ENCODE peak calls at places on chromosomes 13 and 19, in six cellular contexts. One of them, this sample, is unnamed.
A peak's percentile ranks its signal among the peaks of the same experiment; 100 is the strongest.

GRCh38 chr13:45718063-45718462 is 15.9 kb downstream of the CBY2 start:
- DNase-seq in Panc1: no peak
- DNase-seq in A549: peak; percentile 24
- DNase-seq in breast epithelium: no peak
- DNase-seq in GM12878: no peak
- DNase-seq in hepatocyte: peak; percentile 25
- DNase-seq in this sample: no peak

GRCh38 chr19:53980553-53981407 is 10.7 kb upstream of the CACNG6 start:
- DNase-seq in Panc1: peak; percentile 95
- DNase-seq in A549: peak; percentile 99
- DNase-seq in breast epithelium: no peak
- DNase-seq in GM12878: no peak
- DNase-seq in hepatocyte: peak; percentile 67
- DNase-seq in this sample: no peak

GRCh38 chr19:16951529-16951928 is 62.7 kb downstream of the F2RL3 start:
- DNase-seq in Panc1: no peak
- DNase-seq in A549: no peak
- DNase-seq in breast epithelium: no peak
- DNase-seq in GM12878: no peak
- DNase-seq in hepatocyte: no peak
- DNase-seq in this sample: no peak

GRCh38 chr19:18856385-18857126 is 24.8 kb downstream of the UPF1 start:
- DNase-seq in Panc1: no peak
- DNase-seq in A549: peak; percentile 53
- DNase-seq in breast epithelium: no peak
- DNase-seq in GM12878: no peak
- DNase-seq in hepatocyte: peak; percentile 55
- DNase-seq in this sample: no peak

GRCh38 chr13:21710163-21710562 is 39.3 kb downstream of the FGF9 start:
- DNase-seq in Panc1: no peak
- DNase-seq in A549: no peak
- DNase-seq in breast epithelium: no peak
- DNase-seq in GM12878: no peak
- DNase-seq in hepatocyte: no peak
- DNase-seq in this sample: no peak

GRCh38 chr19:6412111-6412999 is 12.3 kb downstream of the KHSRP start:
- DNase-seq in Panc1: no peak
- DNase-seq in A549: peak; percentile 31
- DNase-seq in breast epithelium: no peak
- DNase-seq in GM12878: no peak
- DNase-seq in hepatocyte: peak; percentile 57
- DNase-seq in this sample: no peak

GRCh38 chr19:55115446-55116065 is 1.9 kb downstream of the PPP1R12C start:
- DNase-seq in Panc1: no peak
- DNase-seq in A549: no peak
- DNase-seq in breast epithelium: no peak
- DNase-seq in GM12878: no peak
- DNase-seq in hepatocyte: peak; percentile 55
- DNase-seq in this sample: no peak

GRCh38 chr13:51815848-51816247 is 11.9 kb upstream of the DHRS12 start:
- DNase-seq in Panc1: no peak
- DNase-seq in A549: no peak
- DNase-seq in breast epithelium: no peak
- DNase-seq in GM12878: no peak
- DNase-seq in hepatocyte: no peak
- DNase-seq in this sample: no peak

GRCh38 chr19:6736917-6737283 is 480 bp downstream of the GPR108 start:
- DNase-seq in Panc1: no peak
- DNase-seq in A549: no peak
- DNase-seq in breast epithelium: no peak
- DNase-seq in GM12878: no peak
- DNase-seq in hepatocyte: no peak
- DNase-seq in this sample: no peak

GRCh38 chr13:101942038-101942437 is 459.8 kb downstream of the FGF14 start:
- DNase-seq in Panc1: peak; percentile 13
- DNase-seq in A549: peak; percentile 27
- DNase-seq in breast epithelium: no peak
- DNase-seq in GM12878: no peak
- DNase-seq in hepatocyte: peak; percentile 56
- DNase-seq in this sample: no peak

GRCh38 chr19:1945899-1946298 is 4.9 kb downstream of the CSNK1G2 start:
- DNase-seq in Panc1: no peak
- DNase-seq in A549: peak; percentile 56
- DNase-seq in breast epithelium: no peak
- DNase-seq in GM12878: no peak
- DNase-seq in hepatocyte: peak; percentile 53
- DNase-seq in this sample: no peak

GRCh38 chr19:7534531-7534980 is 961 bp upstream of the PNPLA6 start:
- DNase-seq in Panc1: no peak
- DNase-seq in A549: peak; percentile 78
- DNase-seq in breast epithelium: no peak
- DNase-seq in GM12878: no peak
- DNase-seq in hepatocyte: peak; percentile 85
- DNase-seq in this sample: peak; percentile 92

GRCh38 chr19:15195381-15195964 is 5.3 kb downstream of the NOTCH3 start:
- DNase-seq in Panc1: no peak
- DNase-seq in A549: no peak
- DNase-seq in breast epithelium: peak; percentile 85
- DNase-seq in GM12878: no peak
- DNase-seq in hepatocyte: peak; percentile 90
- DNase-seq in this sample: peak; percentile 57

GRCh38 chr13:51832471-51833152 is 12.4 kb downstream of the TMEM272 start:
- DNase-seq in Panc1: no peak
- DNase-seq in A549: peak; percentile 20
- DNase-seq in breast epithelium: no peak
- DNase-seq in GM12878: no peak
- DNase-seq in hepatocyte: no peak
- DNase-seq in this sample: no peak

GRCh38 chr13:29922896-29923295 is 72.5 kb upstream of the UBL3 start:
- DNase-seq in Panc1: no peak
- DNase-seq in A549: peak; percentile 25
- DNase-seq in breast epithelium: no peak
- DNase-seq in GM12878: no peak
- DNase-seq in hepatocyte: no peak
- DNase-seq in this sample: no peak

GRCh38 chr13:41060723-41061074 is 610 bp upstream of the WBP4 start:
- DNase-seq in Panc1: no peak
- DNase-seq in A549: peak; percentile 83
- DNase-seq in breast epithelium: peak; percentile 82
- DNase-seq in GM12878: peak; percentile 73
- DNase-seq in hepatocyte: peak; percentile 94
- DNase-seq in this sample: peak; percentile 46

GRCh38 chr13:37681295-37682032 is 82.9 kb upstream of the POSTN start:
- DNase-seq in Panc1: no peak
- DNase-seq in A549: no peak
- DNase-seq in breast epithelium: no peak
- DNase-seq in GM12878: no peak
- DNase-seq in hepatocyte: no peak
- DNase-seq in this sample: no peak

GRCh38 chr13:31074750-31075149 is 87.0 kb downstream of the HSPH1 start:
- DNase-seq in Panc1: no peak
- DNase-seq in A549: no peak
- DNase-seq in breast epithelium: no peak
- DNase-seq in GM12878: no peak
- DNase-seq in hepatocyte: no peak
- DNase-seq in this sample: no peak

GRCh38 chr13:92564942-92565341 is 661.7 kb upstream of the GPC6 start:
- DNase-seq in Panc1: no peak
- DNase-seq in A549: no peak
- DNase-seq in breast epithelium: no peak
- DNase-seq in GM12878: no peak
- DNase-seq in hepatocyte: no peak
- DNase-seq in this sample: no peak

GRCh38 chr19:33296473-33297060 is 5.8 kb downstream of the CEBPA start:
- DNase-seq in Panc1: no peak
- DNase-seq in A549: no peak
- DNase-seq in breast epithelium: peak; percentile 28
- DNase-seq in GM12878: no peak
- DNase-seq in hepatocyte: no peak
- DNase-seq in this sample: no peak

GRCh38 chr13:98890186-98890585 is 87.7 kb downstream of the DOCK9 start:
- DNase-seq in Panc1: no peak
- DNase-seq in A549: no peak
- DNase-seq in breast epithelium: no peak
- DNase-seq in GM12878: no peak
- DNase-seq in hepatocyte: peak; percentile 48
- DNase-seq in this sample: no peak

GRCh38 chr13:113493315-113493951 is 2.9 kb upstream of the DCUN1D2 start:
- DNase-seq in Panc1: peak; percentile 79
- DNase-seq in A549: peak; percentile 87
- DNase-seq in breast epithelium: no peak
- DNase-seq in GM12878: peak; percentile 16
- DNase-seq in hepatocyte: peak; percentile 82
- DNase-seq in this sample: no peak

GRCh38 chr13:101178394-101178793 is 237.9 kb downstream of the NALCN start:
- DNase-seq in Panc1: no peak
- DNase-seq in A549: no peak
- DNase-seq in breast epithelium: no peak
- DNase-seq in GM12878: no peak
- DNase-seq in hepatocyte: no peak
- DNase-seq in this sample: no peak

GRCh38 chr13:76764916-76765315 is 121.3 kb downstream of the KCTD12 start:
- DNase-seq in Panc1: no peak
- DNase-seq in A549: no peak
- DNase-seq in breast epithelium: no peak
- DNase-seq in GM12878: no peak
- DNase-seq in hepatocyte: no peak
- DNase-seq in this sample: no peak

GRCh38 chr19:7199613-7200533 is 94.3 kb downstream of the INSR start:
- DNase-seq in Panc1: no peak
- DNase-seq in A549: peak; percentile 62
- DNase-seq in breast epithelium: no peak
- DNase-seq in GM12878: no peak
- DNase-seq in hepatocyte: peak; percentile 80
- DNase-seq in this sample: no peak

GRCh38 chr13:95193509-95194230 is 107.6 kb downstream of the ABCC4 start:
- DNase-seq in Panc1: no peak
- DNase-seq in A549: no peak
- DNase-seq in breast epithelium: no peak
- DNase-seq in GM12878: no peak
- DNase-seq in hepatocyte: no peak
- DNase-seq in this sample: no peak

DNA sequence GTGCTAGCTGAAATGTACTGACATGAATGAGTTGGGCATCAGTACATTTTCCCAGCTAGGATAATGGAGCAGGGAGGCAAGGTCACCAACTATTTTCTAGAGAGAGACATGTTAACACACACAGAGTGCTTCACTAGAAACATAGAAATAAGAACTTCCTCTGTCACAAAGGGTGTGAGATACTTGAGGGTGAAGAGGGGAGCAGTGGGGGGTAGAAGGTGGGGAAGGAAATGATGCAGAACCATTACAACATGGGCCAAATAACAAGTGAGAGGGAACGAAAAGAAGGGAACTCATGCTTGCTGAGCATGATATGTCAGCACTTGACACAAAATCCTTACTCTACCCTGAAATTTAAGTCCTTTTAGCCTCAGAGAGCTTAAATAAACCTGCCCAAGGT is 87.8 kb upstream of the RFC3 start:
- DNase-seq in Panc1: no peak
- DNase-seq in A549: no peak
- DNase-seq in breast epithelium: no peak
- DNase-seq in GM12878: no peak
- DNase-seq in hepatocyte: no peak
- DNase-seq in this sample: no peak
- H3K4me1 ChIP-seq in Panc1: no peaks in the 10 kb centered on the region
- H3K4me1 ChIP-seq in A549: peaks cover 7% of the 10 kb centered on the region
- H3K4me1 ChIP-seq in breast epithelium: no peaks in the 10 kb centered on the region
- H3K4me1 ChIP-seq in GM12878: peaks cover 46% of the 10 kb centered on the region
- H3K4me1 ChIP-seq in hepatocyte: peaks cover under 1% of the 10 kb centered on the region
- H3K4me1 ChIP-seq in this sample: no peaks in the 10 kb centered on the region

DNA sequence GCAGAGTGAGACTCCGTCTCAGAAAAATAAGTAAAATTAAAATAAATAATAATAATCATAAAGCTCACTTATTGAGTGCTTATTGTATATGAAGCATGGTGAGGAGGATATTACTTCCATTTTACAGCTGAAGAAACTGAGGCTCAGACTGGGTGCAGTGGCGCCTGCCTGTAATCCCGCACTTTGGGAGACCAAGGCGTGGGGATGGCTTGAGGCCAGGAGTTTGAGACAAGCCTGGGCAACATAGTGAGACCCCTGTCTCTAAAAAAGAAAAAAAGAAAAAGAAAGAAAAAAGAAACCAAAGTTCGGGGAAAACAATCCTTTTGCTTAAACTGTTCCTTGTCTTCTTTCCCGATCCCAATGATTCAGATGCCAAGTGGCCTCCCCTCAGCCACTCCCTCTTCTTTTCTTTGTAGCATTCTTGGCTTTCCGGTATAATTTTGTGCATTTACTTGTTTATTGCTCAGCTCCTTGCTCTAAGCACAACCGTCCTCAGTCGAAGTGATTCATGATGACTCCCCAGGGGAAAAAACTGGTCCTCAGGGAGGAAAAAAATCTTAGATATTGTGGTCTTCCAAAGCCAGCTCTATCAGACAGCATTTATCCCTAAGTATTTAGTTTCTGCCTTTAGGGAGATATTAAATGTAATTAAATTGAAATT is 969 bp upstream of the EIF3G start:
- DNase-seq in Panc1: no peak
- DNase-seq in A549: no peak
- DNase-seq in breast epithelium: no peak
- DNase-seq in GM12878: no peak
- DNase-seq in hepatocyte: no peak
- DNase-seq in this sample: no peak
- H3K27ac ChIP-seq in Panc1: no peak overlapping the region
- H3K27ac ChIP-seq in A549: no peak overlapping the region
- H3K27ac ChIP-seq in breast epithelium: peak overlapping the region; percentile 25
- H3K27ac ChIP-seq in GM12878: no peak overlapping the region
- H3K27ac ChIP-seq in hepatocyte: no peak overlapping the region
- H3K27ac ChIP-seq in this sample: peak overlapping the region; percentile 84

GRCh38 chr19:50148528-50148927 is 14.6 kb downstream of the IZUMO2 start:
- DNase-seq in Panc1: no peak
- DNase-seq in A549: no peak
- DNase-seq in breast epithelium: no peak
- DNase-seq in GM12878: no peak
- DNase-seq in hepatocyte: no peak
- DNase-seq in this sample: no peak

GRCh38 chr19:50152578-50152977 is 10.5 kb downstream of the IZUMO2 start:
- DNase-seq in Panc1: no peak
- DNase-seq in A549: no peak
- DNase-seq in breast epithelium: no peak
- DNase-seq in GM12878: no peak
- DNase-seq in hepatocyte: no peak
- DNase-seq in this sample: no peak

GRCh38 chr19:50147462-50148423 is 15.3 kb downstream of the IZUMO2 start:
- DNase-seq in Panc1: peak; percentile 74
- DNase-seq in A549: peak; percentile 96
- DNase-seq in breast epithelium: peak; percentile 82
- DNase-seq in GM12878: peak; percentile 11
- DNase-seq in hepatocyte: peak; percentile 90
- DNase-seq in this sample: peak; percentile 61
- TF ChIP-seq CTCF in Panc1: peak; percentile 88
- TF ChIP-seq CTCF in A549: peak; percentile 89
- TF ChIP-seq CTCF in breast epithelium: peak; percentile 42
- TF ChIP-seq CTCF in GM12878: peak; percentile 46
- TF ChIP-seq CTCF in hepatocyte: peak; percentile 74
- TF ChIP-seq CTCF in this sample: peak; percentile 42

DNA sequence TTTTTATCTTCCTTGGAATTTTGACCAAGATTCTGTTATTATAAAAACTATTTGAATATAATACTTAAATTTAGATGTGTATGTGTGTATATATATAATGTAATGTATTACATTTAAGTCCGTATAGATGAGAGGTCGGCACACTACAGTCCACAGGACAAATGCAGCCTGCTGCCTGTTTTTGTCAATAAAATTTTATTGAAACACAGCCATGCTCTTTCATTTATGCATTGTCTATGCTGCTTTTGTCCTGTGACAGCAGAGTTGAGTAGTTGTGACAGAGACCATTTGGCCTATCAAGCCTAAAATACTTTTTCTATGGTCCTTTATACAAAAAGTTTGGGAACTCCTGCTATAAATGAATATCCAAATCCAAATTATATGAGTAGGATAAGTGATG is 69.7 kb downstream of the PCCA start:
- DNase-seq in Panc1: no peak
- DNase-seq in A549: no peak
- DNase-seq in breast epithelium: no peak
- DNase-seq in GM12878: no peak
- DNase-seq in hepatocyte: no peak
- DNase-seq in this sample: no peak
- H3K4me1 ChIP-seq in Panc1: no peaks in the 10 kb centered on the region
- H3K4me1 ChIP-seq in A549: peaks cover 9% of the 10 kb centered on the region
- H3K4me1 ChIP-seq in breast epithelium: no peaks in the 10 kb centered on the region
- H3K4me1 ChIP-seq in GM12878: no peaks in the 10 kb centered on the region
- H3K4me1 ChIP-seq in hepatocyte: no peaks in the 10 kb centered on the region
- H3K4me1 ChIP-seq in this sample: no peaks in the 10 kb centered on the region

This sample was measured in ascending aorta.